ENCODE peak calls at places on chromosome 19, in four cellular contexts. B is suprapubic skin, N is uterus, J is heart left ventricle. C is an unnamed sample.
A peak's percentile ranks its signal among the peaks of the same experiment; 100 is the strongest.

GRCh38 chr19:12703056-12703455 is 6.6 kb upstream of the FBXW9 start:
- DNase-seq in B (no peak), J (no peak), N (no peak), C (peak; percentile 85)

GRCh38 chr19:34475975-34476594 is 5.5 kb upstream of the WTIP start:
- DNase-seq in B (peak; percentile 21), N (no peak), J (no peak), C (no peak)

GRCh38 chr19:30648321-30648720 is 276.1 kb downstream of the ZNF536 start:
- DNase-seq in B (no peak), J (no peak), N (no peak), C (no peak)

GRCh38 chr19:47415953-47416666 is 3.2 kb downstream of the MEIS3 start:
- DNase-seq in B (no peak), J (no peak), N (no peak), C (peak; percentile 30)

GRCh38 chr19:41937976-41938375 is 9.7 kb upstream of the ERFL start:
- DNase-seq in N (no peak), J (no peak), B (no peak), C (no peak)

GRCh38 chr19:54189020-54189667 is at the start of gene MBOAT7:
- DNase-seq in B (no peak), J (no peak), N (no peak), C (no peak)

GRCh38 chr19:13920940-13921744 is 15.1 kb downstream of the CC2D1A start:
- DNase-seq in B (no peak), J (no peak), N (no peak), C (peak; percentile 80)

GRCh38 chr19:35236638-35237400 is 8.3 kb upstream of the FAM187B start:
- DNase-seq in B (no peak), N (no peak), J (no peak), C (peak; percentile 16)

GRCh38 chr19:38402967-38403674 is at the start of gene FAM98C:
- DNase-seq in B (peak; percentile 97), N (peak; percentile 98), J (peak; percentile 97), C (peak; percentile 95)
- TF ChIP-seq POLR2A in B (no peak), N (peak; percentile 52), J (peak; percentile 27), C (no peak)

GRCh38 chr19:15257782-15258181 is 25.5 kb upstream of the EPHX3 start:
- DNase-seq in J (no peak), B (no peak), N (no peak), C (no peak)
- TF ChIP-seq CTCF in J (no peak), B (no peak), N (no peak), C (no peak)

GRCh38 chr19:1026189-1027019 is at the start of gene CNN2:
- DNase-seq in N (peak; percentile 85), B (peak; percentile 92), J (peak; percentile 91), C (peak; percentile 73)
- TF ChIP-seq POLR2A in N (peak; percentile 95), B (peak; percentile 79), J (peak; percentile 88), C (peak; percentile 11)

GRCh38 chr19:48637948-48638830 is 1.0 kb upstream of the DBP start:
- DNase-seq in N (peak; percentile 85), B (peak; percentile 92), J (peak; percentile 88), C (peak; percentile 100)
- TF ChIP-seq CTCF in N (no peak), B (no peak), J (no peak), C (peak; percentile 60)

GRCh38 chr19:1175020-1175419 is 952 bp upstream of the SBNO2 start:
- DNase-seq in J (no peak), B (no peak), N (no peak), C (no peak)
- TF ChIP-seq POLR2A in J (no peak), B (no peak), N (no peak), C (no peak)

DNA sequence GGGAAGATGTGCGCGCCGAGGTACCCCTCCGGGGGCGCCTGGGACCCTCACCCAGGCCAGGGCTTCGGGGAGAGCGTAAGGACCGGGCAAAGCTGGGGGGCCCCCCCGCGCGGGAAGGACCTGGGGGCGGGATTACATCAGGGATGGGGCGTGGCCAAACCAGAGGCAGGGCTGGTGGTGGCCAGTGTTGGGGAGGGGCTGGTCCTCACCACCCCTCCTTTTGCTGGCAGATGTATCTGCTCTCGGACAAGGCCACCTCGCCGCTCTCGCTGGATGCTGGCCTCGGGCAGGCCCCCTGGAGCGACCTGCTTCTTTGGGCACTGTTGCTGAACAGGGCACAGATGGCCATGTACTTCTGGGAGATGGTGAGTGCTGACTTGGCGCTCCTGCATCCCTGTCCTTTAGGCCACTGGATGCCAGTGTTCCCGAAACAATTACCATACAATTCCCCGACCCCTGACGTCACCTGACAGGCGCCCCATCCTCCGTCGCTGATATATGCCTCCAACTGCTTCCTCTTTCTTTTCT is 25.3 kb downstream of the TRPM4 start:
- DNase-seq in J (no peak), N (no peak), B (no peak), C (no peak)
- TF ChIP-seq CTCF in J (no peak), N (no peak), B (no peak), C (no peak)

GRCh38 chr19:55283548-55284393 is at the start of gene BRSK1:
- DNase-seq in N (peak; percentile 64), J (peak; percentile 63), B (no peak), C (no peak)
- TF ChIP-seq POLR2A in N (no peak), J (no peak), B (no peak), C (no peak)

GRCh38 chr19:58338336-58338735 is 11.5 kb downstream of the ZSCAN22 start:
- DNase-seq in N (no peak), J (no peak), B (no peak), C (no peak)
- TF ChIP-seq CTCF in N (no peak), J (no peak), B (no peak), C (no peak)

C was measured in NB4.